ENCODE peak calls at places on chromosomes 1 and 21, in nine cellular contexts. Y is activated CD4-positive, alpha-beta T cell treated with anti-CD3 and anti-CD28 coated beads, Interleukin-2, amount 50 U/mL, for 24 hours; F is HT1080; B is EH; J is ELR; R is WTC11; M is SW480; N is activated CD8-positive, alpha-beta memory T cell treated with anti-CD3 and anti-CD28 coated beads for 24 hours; H is iPS-NIHi11. L is an unnamed sample.
A peak's percentile ranks its signal among the peaks of the same experiment; 100 is the strongest.

GRCh38 chr1:80778094-80778840 is 1022.5 kb upstream of the ADGRL2 start:
- DNase-seq in Y (no peak), J (no peak), H (no peak), N (no peak), B (no peak), R (peak; percentile 11), F (no peak), M (no peak), L (no peak)

GRCh38 chr1:186059311-186059710 is 315.7 kb downstream of the TPR start:
- DNase-seq in F (no peak), Y (no peak), R (no peak), B (peak; percentile 16), H (no peak), M (no peak), N (no peak), J (no peak), L (no peak)

GRCh38 chr1:219326843-219327242 is 153.2 kb downstream of the LYPLAL1 start:
- DNase-seq in Y (no peak), B (no peak), F (no peak), M (no peak), N (no peak), J (no peak), R (no peak), H (no peak), L (no peak)

GRCh38 chr1:89310505-89310904 is 37.8 kb upstream of the GBP5 start:
- DNase-seq in B (peak; percentile 37), F (no peak), J (no peak), N (no peak), Y (no peak), R (no peak), M (no peak), H (no peak), L (peak; percentile 3)

GRCh38 chr1:99994496-99994895 is 24.7 kb downstream of the SLC35A3 start:
- DNase-seq in Y (no peak), H (no peak), J (no peak), N (no peak), F (no peak), B (no peak), R (no peak), M (no peak), L (no peak)

GRCh38 chr1:201539561-201540404 is 856 bp downstream of the NAV1 start:
- DNase-seq in H (peak; percentile 51), B (peak; percentile 86), F (peak; percentile 85), M (peak; percentile 72), J (peak; percentile 85), Y (no peak), R (peak; percentile 58), N (no peak), L (peak; percentile 83)

GRCh38 chr21:36552458-36552800 is 72.5 kb upstream of the CLDN14 start:
- DNase-seq in R (no peak), B (no peak), F (no peak), J (no peak), H (no peak), N (no peak), Y (no peak), M (no peak), L (no peak)

GRCh38 chr1:171872430-171872829 is 31.1 kb downstream of the DNM3 start:
- DNase-seq in J (no peak), H (no peak), R (no peak), M (no peak), B (no peak), Y (no peak), N (no peak), F (no peak), L (no peak)

GRCh38 chr1:207519505-207520399 is 23.8 kb downstream of the CR1 start:
- DNase-seq in R (no peak), J (peak; percentile 80), B (peak; percentile 73), F (no peak), M (no peak), N (no peak), Y (no peak), H (no peak), L (no peak)

GRCh38 chr1:11045428-11046269 is 1.4 kb downstream of the MASP2 start:
- DNase-seq in Y (no peak), R (peak; percentile 83), N (no peak), B (no peak), J (no peak), M (no peak), H (peak; percentile 86), F (no peak), L (no peak)

GRCh38 chr1:83706354-83706938 is 292.5 kb downstream of the TTLL7 start:
- DNase-seq in N (no peak), F (no peak), Y (no peak), R (no peak), H (no peak), B (no peak), J (no peak), M (no peak), L (no peak)

GRCh38 chr1:184892116-184892515 is 82.2 kb downstream of the NIBAN1 start:
- DNase-seq in H (no peak), F (peak; percentile 61), N (no peak), Y (no peak), J (peak; percentile 82), B (no peak), R (no peak), M (no peak), L (no peak)

L was measured in A172.